ENCODE peak calls at places on chromosomes 6 and 20, in seven cellular contexts. U, Q, A, F, R, E and M are unnamed samples.

GRCh38 chr6:126181890-126182289 is 158.0 kb upstream of the CENPW start:
- DNase-seq in U (no peak), Q (no peak), A (no peak), F (no peak), R (no peak), E (no peak), M (no peak)

GRCh38 chr6:46876126-46876525 is 45.6 kb downstream of the ADGRF5 start:
- DNase-seq in U (peak; percentile 12), Q (peak; percentile 74), A (no peak), F (no peak), R (no peak), E (no peak), M (no peak)

GRCh38 chr20:32062776-32063170 is 10.7 kb downstream of the HCK start:
- DNase-seq in U (no peak), Q (no peak), A (peak; percentile 35), F (peak; percentile 88), R (no peak), E (no peak), M (peak; percentile 54)

GRCh38 chr6:16982827-16983226 is 119.0 kb upstream of the STMND1 start:
- DNase-seq in U (no peak), Q (no peak), A (no peak), F (no peak), R (no peak), E (no peak), M (no peak)

GRCh38 chr20:25269833-25270170 is 21.9 kb downstream of the PYGB start:
- DNase-seq in U (no peak), Q (peak; percentile 10), A (peak; percentile 9), F (peak; percentile 20), R (no peak), E (peak; percentile 35), M (no peak)

GRCh38 chr6:33700391-33701050 is 11.0 kb downstream of the UQCC2 start:
- DNase-seq in U (peak; percentile 61), Q (peak; percentile 93), A (peak; percentile 85), F (peak; percentile 64), R (peak; percentile 74), E (no peak), M (peak; percentile 62)

GRCh38 chr6:300494-301198 is 8.4 kb downstream of the DUSP22 start:
- DNase-seq in U (no peak), Q (no peak), A (no peak), F (no peak), R (no peak), E (no peak), M (no peak)

GRCh38 chr6:83199865-83200230 is 6.7 kb downstream of the RWDD2A start:
- DNase-seq in U (no peak), Q (no peak), A (peak; percentile 32), F (no peak), R (no peak), E (no peak), M (no peak)

GRCh38 chr6:56753801-56754200 is 111.1 kb upstream of the DST start:
- DNase-seq in U (no peak), Q (no peak), A (no peak), F (no peak), R (no peak), E (no peak), M (no peak)
- H3K27ac ChIP-seq in U (peak overlapping the region; percentile 58), Q (no peak overlapping the region), A (no peak overlapping the region), F (no peak overlapping the region), R (no peak overlapping the region), E (no peak overlapping the region), M (no peak overlapping the region)

GRCh38 chr6:158869010-158869603 is 49.9 kb upstream of the EZR start:
- DNase-seq in U (no peak), Q (peak; percentile 89), A (no peak), F (no peak), R (no peak), E (no peak), M (no peak)

GRCh38 chr6:158868122-158868480 is 48.9 kb upstream of the EZR start:
- DNase-seq in U (no peak), Q (no peak), A (no peak), F (no peak), R (peak; percentile 8), E (no peak), M (no peak)

GRCh38 chr6:158869604-158870417 is 50.6 kb upstream of the EZR start:
- DNase-seq in U (peak; percentile 94), Q (peak; percentile 97), A (peak; percentile 93), F (peak; percentile 92), R (peak; percentile 98), E (peak; percentile 98), M (peak; percentile 89)

GRCh38 chr6:158865769-158866168 is 46.6 kb upstream of the EZR start:
- DNase-seq in U (no peak), Q (no peak), A (no peak), F (no peak), R (no peak), E (no peak), M (no peak)

DNA sequence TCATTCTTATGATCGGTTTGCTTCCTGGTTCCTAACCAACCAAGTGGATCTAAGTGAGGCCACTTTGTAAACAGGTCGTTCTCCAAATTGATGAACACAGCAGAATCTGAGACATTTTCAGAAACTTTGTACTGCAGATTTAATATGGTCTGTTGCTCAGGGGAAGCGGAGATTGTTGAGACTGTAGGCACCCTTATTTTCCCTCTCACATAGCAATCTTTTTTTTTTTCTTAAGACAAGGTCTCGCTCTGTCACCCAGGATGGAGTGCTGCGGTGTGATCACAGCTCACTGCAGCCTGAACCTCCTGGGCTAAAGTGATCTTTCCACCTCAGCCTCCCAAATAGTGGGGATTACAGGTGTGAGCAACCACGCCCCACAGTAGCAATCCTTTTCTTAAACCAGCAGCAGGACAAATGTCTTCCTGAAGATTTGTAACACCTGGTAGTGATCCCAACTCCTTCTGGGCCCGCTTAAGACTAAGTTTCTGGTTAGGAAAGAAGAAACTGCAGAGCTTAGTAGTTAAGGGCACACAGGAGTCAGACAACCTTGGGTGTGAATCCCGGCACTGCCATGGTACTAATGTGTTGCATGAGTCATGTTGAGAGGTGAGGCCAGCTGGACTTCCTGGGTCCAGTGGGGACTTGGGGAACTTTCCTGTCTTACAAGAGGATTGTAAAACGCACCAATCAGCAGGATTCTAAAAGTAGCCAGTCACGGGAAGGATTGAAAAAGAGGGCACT is 48.4 kb upstream of the EZR start:
- DNase-seq in U (no peak), Q (no peak), A (no peak), F (no peak), R (no peak), E (no peak), M (no peak)
- H3K4me1 ChIP-seq in U (peaks cover 32% of the 10 kb centered on the region), Q (peaks cover 14% of the 10 kb centered on the region), A (no peaks in the 10 kb centered on the region), F (no peaks in the 10 kb centered on the region), R (peaks cover 20% of the 10 kb centered on the region), E (no peaks in the 10 kb centered on the region), M (peaks cover 11% of the 10 kb centered on the region)

GRCh38 chr6:100577425-100577824 is 112.7 kb upstream of the SIM1 start:
- DNase-seq in U (no peak), Q (no peak), A (no peak), F (no peak), R (no peak), E (no peak), M (no peak)

GRCh38 chr6:100568255-100568654 is 103.5 kb upstream of the SIM1 start:
- DNase-seq in U (no peak), Q (no peak), A (no peak), F (no peak), R (no peak), E (no peak), M (no peak)

GRCh38 chr6:100574836-100575235 is 110.1 kb upstream of the SIM1 start:
- DNase-seq in U (no peak), Q (no peak), A (no peak), F (no peak), R (no peak), E (no peak), M (no peak)

GRCh38 chr6:100573169-100573568 is 108.4 kb upstream of the SIM1 start:
- DNase-seq in U (no peak), Q (no peak), A (no peak), F (no peak), R (no peak), E (no peak), M (no peak)
- TF ChIP-seq CTCF in U (peak; percentile 31), Q (peak; percentile 64), A (peak; percentile 15), F (no peak), R (no peak), E (no peak), M (no peak)

GRCh38 chr6:111306104-111306888 is 176.7 kb downstream of the REV3L start:
- DNase-seq in U (no peak), Q (no peak), A (no peak), F (no peak), R (no peak), E (no peak), M (no peak)
- H3K27ac ChIP-seq in U (no peak overlapping the region), Q (no peak overlapping the region), A (no peak overlapping the region), F (no peak overlapping the region), R (no peak overlapping the region), E (no peak overlapping the region), M (no peak overlapping the region)

GRCh38 chr20:51417245-51417560 is 125.3 kb downstream of the NFATC2 start:
- DNase-seq in U (no peak), Q (no peak), A (no peak), F (no peak), R (no peak), E (no peak), M (no peak)
- H3K4me1 ChIP-seq in U (peaks cover 9% of the 10 kb centered on the region), Q (no peaks in the 10 kb centered on the region), A (peaks cover 8% of the 10 kb centered on the region), F (no peaks in the 10 kb centered on the region), R (peaks cover 27% of the 10 kb centered on the region), E (no peaks in the 10 kb centered on the region), M (peaks cover 43% of the 10 kb centered on the region)

GRCh38 chr6:159941286-159942113 is 27.4 kb upstream of the IGF2R start:
- DNase-seq in U (peak; percentile 27), Q (no peak), A (no peak), F (no peak), R (peak; percentile 17), E (no peak), M (no peak)
- TF ChIP-seq CTCF in U (peak; percentile 65), Q (peak; percentile 64), A (no peak), F (peak; percentile 45), R (peak; percentile 49), E (peak; percentile 16), M (peak; percentile 62)

GRCh38 chr6:52597738-52598122 is 20.9 kb upstream of the TRAM2 start:
- DNase-seq in U (no peak), Q (no peak), A (no peak), F (no peak), R (no peak), E (no peak), M (no peak)
- H3K27ac ChIP-seq in U (peak overlapping the region; percentile 30), Q (no peak overlapping the region), A (peak overlapping the region; percentile 3), F (no peak overlapping the region), R (no peak overlapping the region), E (no peak overlapping the region), M (no peak overlapping the region)